ENCODE peak calls at places on chromosome 11, in ten cellular contexts. U is iPS DF 6.9; F is fibroblast of pulmonary artery; W is NCI-H1092; Y is EL; O is activated B cell treated with CpG ODN at 0.5 μM for 24 hours; G is stomach; Q is breast epithelium; R is stimulated activated CD8-positive, alpha-beta memory T cell treated with anti-CD3 and anti-CD28 coated beads, Interleukin-4, amount 100 ng/mL, for 24 hours; D is activated CD4-positive, alpha-beta T cell treated with anti-CD3 and anti-CD28 coated beads for 24 hours. V is an unnamed sample.

GRCh38 chr11:23138761-23139160 is 278.5 kb upstream of the CCDC179 start:
- DNase-seq in O (no peak), G (no peak), F (no peak), R (no peak), D (no peak), W (no peak), Q (no peak), U (no peak), Y (no peak), V (no peak)

GRCh38 chr11:46504817-46505613 is 88.8 kb downstream of the AMBRA1 start:
- DNase-seq in G (no peak), R (no peak), U (no peak), Y (peak; percentile 41), D (no peak), O (no peak), W (no peak), Q (no peak), F (no peak), V (peak; percentile 64)

GRCh38 chr11:26994579-26995210 is 783 bp downstream of the FIBIN start:
- DNase-seq in G (no peak), Q (no peak), U (no peak), W (no peak), Y (no peak), D (no peak), R (no peak), F (no peak), O (no peak), V (peak; percentile 13)

GRCh38 chr11:128927108-128927461 is 15.6 kb downstream of the TP53AIP1 start:
- DNase-seq in F (no peak), U (no peak), Q (no peak), O (no peak), Y (no peak), D (no peak), G (no peak), R (no peak), W (no peak), V (no peak)

GRCh38 chr11:134656861-134657540 is 245.0 kb upstream of the B3GAT1 start:
- DNase-seq in O (no peak), F (no peak), Q (no peak), D (no peak), Y (no peak), U (no peak), G (peak; percentile 20), W (no peak), R (no peak), V (no peak)

GRCh38 chr11:106714179-106714578 is 304.1 kb downstream of the GUCY1A2 start:
- DNase-seq in D (no peak), O (no peak), R (no peak), G (no peak), Y (no peak), Q (no peak), U (no peak), F (peak; percentile 16), W (no peak), V (no peak)

GRCh38 chr11:2261436-2262230 is 8.8 kb downstream of the ASCL2 start:
- DNase-seq in O (no peak), Y (no peak), D (no peak), U (no peak), Q (peak; percentile 43), R (no peak), G (no peak), W (no peak), F (no peak), V (no peak)

GRCh38 chr11:106917973-106918372 is 100.3 kb downstream of the GUCY1A2 start:
- DNase-seq in W (no peak), U (peak; percentile 27), G (no peak), F (peak; percentile 13), Y (peak; percentile 24), R (no peak), Q (no peak), D (no peak), O (no peak), V (peak; percentile 32)

GRCh38 chr11:120065176-120065575 is 72.7 kb downstream of the TRIM29 start:
- DNase-seq in U (no peak), W (no peak), Q (no peak), G (no peak), Y (no peak), D (no peak), R (no peak), O (no peak), F (no peak), V (no peak)

GRCh38 chr11:35488117-35488516 is 37.3 kb downstream of the PAMR1 start:
- DNase-seq in G (no peak), Y (no peak), W (no peak), U (no peak), O (no peak), R (no peak), D (no peak), Q (no peak), F (peak; percentile 25), V (peak; percentile 54)

GRCh38 chr11:96097844-96098421 is 174.0 kb upstream of the MTMR2 start:
- DNase-seq in Q (no peak), G (no peak), F (peak; percentile 35), U (no peak), Y (peak; percentile 64), D (no peak), R (no peak), O (no peak), W (no peak), V (peak; percentile 39)

GRCh38 chr11:10534331-10534730 is 6.7 kb downstream of the RNF141 start:
- DNase-seq in F (no peak), Y (no peak), R (no peak), O (no peak), Q (no peak), G (no peak), D (no peak), U (no peak), W (no peak), V (no peak)

GRCh38 chr11:26276798-26277424 is 55.0 kb upstream of the ANO3 start:
- DNase-seq in F (peak; percentile 85), Y (peak; percentile 49), O (no peak), W (no peak), G (peak; percentile 44), Q (no peak), R (peak; percentile 7), D (peak; percentile 12), U (peak; percentile 58), V (peak; percentile 82)

GRCh38 chr11:37394236-37394870 is 796.3 kb upstream of the RAG2 start:
- DNase-seq in D (no peak), U (no peak), W (no peak), G (no peak), Q (no peak), O (no peak), Y (no peak), R (no peak), F (peak; percentile 3), V (peak; percentile 1)

GRCh38 chr11:62542750-62543567 is 3.6 kb downstream of the AHNAK start:
- DNase-seq in R (peak; percentile 60), U (no peak), F (peak; percentile 77), O (peak; percentile 74), Q (peak; percentile 86), W (no peak), Y (peak; percentile 91), D (peak; percentile 63), G (peak; percentile 80), V (peak; percentile 88)

V was measured in cardiac fibroblast.